ENCODE peak calls at places on chromosomes 11 and 22, in four cellular contexts. M is NCI-H774, J is dorsolateral prefrontal cortex, Q is midbrain. Z is an unnamed sample.

GRCh38 chr11:40328890-40329617 is 1130.4 kb downstream of the LRRC4C start:
- DNase-seq in M (peak), J (no peak), Q (no peak), Z (no peak)

GRCh38 chr11:78910322-78910721 is 335.7 kb upstream of the NARS2 start:
- DNase-seq in M (no peak), J (no peak), Q (no peak), Z (no peak)

GRCh38 chr11:128913806-128914205 is 22.6 kb downstream of the KCNJ5 start:
- DNase-seq in M (no peak), J (no peak), Q (no peak), Z (no peak)

GRCh38 chr11:79547256-79547655 is 106.4 kb upstream of the TENM4 start:
- DNase-seq in M (no peak), J (no peak), Q (no peak), Z (no peak)

GRCh38 chr11:326842-327580 is 6.4 kb upstream of the IFITM3 start:
- DNase-seq in M (no peak), J (peak), Q (peak), Z (no peak)

GRCh38 chr11:94845622-94846021 is 77.5 kb downstream of the AMOTL1 start:
- DNase-seq in M (peak), J (no peak), Q (no peak), Z (no peak)

GRCh38 chr11:107857550-107858216 is 904 bp downstream of the SLC35F2 start:
- DNase-seq in M (no peak), J (peak), Q (no peak), Z (peak)

GRCh38 chr11:18986744-18987143 is 47.5 kb upstream of the MRGPRX1 start:
- DNase-seq in M (no peak), J (no peak), Q (no peak), Z (no peak)

GRCh38 chr22:44567846-44568493 is 69.9 kb upstream of the RTL6 start:
- DNase-seq in M (peak), J (no peak), Q (no peak), Z (no peak)

GRCh38 chr22:50012201-50013181 is at the start of gene IL17REL:
- DNase-seq in M (no peak), J (no peak), Q (no peak), Z (no peak)

GRCh38 chr11:79481795-79482194 is 41.0 kb upstream of the TENM4 start:
- DNase-seq in M (no peak), J (no peak), Q (no peak), Z (no peak)

GRCh38 chr11:8928981-8929615 is 3.6 kb downstream of the C11orf16 start:
- DNase-seq in M (no peak), J (no peak), Q (no peak), Z (no peak)

GRCh38 chr11:34478845-34479663 is 34.5 kb downstream of the ELF5 start:
- DNase-seq in M (no peak), J (no peak), Q (no peak), Z (no peak)

GRCh38 chr11:118180300-118180703 is 3.9 kb upstream of the SCN2B start:
- DNase-seq in M (no peak), J (peak), Q (peak), Z (peak)

GRCh38 chr11:75474878-75475766 is 42.1 kb upstream of the KLHL35 start:
- DNase-seq in M (no peak), J (peak), Q (no peak), Z (peak)

GRCh38 chr22:26617251-26618199 is at the start of gene CRYBB1:
- DNase-seq in M (no peak), J (no peak), Q (no peak), Z (no peak)

GRCh38 chr22:36298601-36299000 is 45.7 kb downstream of the APOL1 start:
- DNase-seq in M (no peak), J (no peak), Q (no peak), Z (no peak)

GRCh38 chr11:73047773-73048371 is 94.2 kb downstream of the FCHSD2 start:
- DNase-seq in M (peak), J (no peak), Q (no peak), Z (no peak)

GRCh38 chr11:12122083-12122482 is 11.7 kb downstream of the MICAL2 start:
- DNase-seq in M (no peak), J (no peak), Q (no peak), Z (no peak)

GRCh38 chr22:44139773-44140172 is 41.0 kb upstream of the PARVG start:
- DNase-seq in M (peak), J (no peak), Q (no peak), Z (no peak)

GRCh38 chr22:36182871-36183270 is 18.7 kb downstream of the APOL4 start:
- DNase-seq in M (no peak), J (no peak), Q (no peak), Z (no peak)

GRCh38 chr11:117856892-117857291 is 19.6 kb downstream of the FXYD6 start:
- DNase-seq in M (no peak), J (no peak), Q (no peak), Z (no peak)

GRCh38 chr11:68773521-68774187 is 22.3 kb upstream of the TESMIN start:
- DNase-seq in M (no peak), J (no peak), Q (no peak), Z (no peak)

GRCh38 chr22:26308467-26308866 is 120.6 kb upstream of the ASPHD2 start:
- DNase-seq in M (no peak), J (no peak), Q (no peak), Z (no peak)

GRCh38 chr11:63813563-63814382 is 517 bp downstream of the SPINDOC start:
- DNase-seq in M (peak), J (peak), Q (peak), Z (no peak)

GRCh38 chr11:70399681-70400112 is 1.4 kb downstream of the CTTN start:
- DNase-seq in M (no peak), J (peak), Q (peak), Z (peak)

GRCh38 chr22:38449776-38450175 is 5.2 kb downstream of the KCNJ4 start:
- DNase-seq in M (no peak), J (peak), Q (no peak), Z (no peak)

GRCh38 chr11:45852018-45852711 is 4.9 kb downstream of the CRY2 start:
- DNase-seq in M (no peak), J (peak), Q (peak), Z (no peak)

GRCh38 chr11:30917859-30918478 is 331.8 kb upstream of the MPPED2 start:
- DNase-seq in M (peak), J (no peak), Q (peak), Z (no peak)